ENCODE peak calls at places on chromosomes 13 and 19, in eight cellular contexts. B, F, M, C, U, P, J and R are unnamed samples.
A peak's percentile ranks its signal among the peaks of the same experiment; 100 is the strongest.

GRCh38 chr19:15439078-15439799 is 10.5 kb downstream of the WIZ start:
- ATAC-seq in B (no peak), F (no peak), M (no peak), C (no peak), U (no peak), P (no peak), J (no peak), R (no peak)

GRCh38 chr19:30378701-30379100 is 6.5 kb downstream of the ZNF536 start:
- ATAC-seq in B (no peak), F (no peak), M (no peak), C (no peak), U (no peak), P (no peak), J (no peak), R (no peak)

GRCh38 chr13:70107498-70108271 is at the start of gene ATXN8OS:
- ATAC-seq in B (no peak), F (no peak), M (no peak), C (no peak), U (no peak), P (no peak), J (no peak), R (peak; percentile 49)

GRCh38 chr19:3538965-3539742 is at the start of gene TEKTIP1:
- ATAC-seq in B (no peak), F (no peak), M (no peak), C (no peak), U (no peak), P (no peak), J (no peak), R (no peak)

GRCh38 chr19:17125728-17126677 is 50.4 kb downstream of the MYO9B start:
- ATAC-seq in B (peak; percentile 89), F (no peak), M (peak; percentile 83), C (peak; percentile 79), U (peak; percentile 85), P (peak; percentile 79), J (peak; percentile 77), R (peak; percentile 78)

GRCh38 chr13:99294198-99294597 is 13.0 kb downstream of the GPR183 start:
- ATAC-seq in B (no peak), F (no peak), M (no peak), C (no peak), U (no peak), P (no peak), J (no peak), R (no peak)

GRCh38 chr19:30695171-30695875 is 323.1 kb downstream of the ZNF536 start:
- ATAC-seq in B (no peak), F (no peak), M (peak; percentile 22), C (peak; percentile 35), U (no peak), P (no peak), J (no peak), R (no peak)

GRCh38 chr19:55304279-55304978 is 20.6 kb downstream of the BRSK1 start:
- ATAC-seq in B (peak; percentile 53), F (peak; percentile 58), M (no peak), C (peak; percentile 18), U (no peak), P (peak; percentile 33), J (no peak), R (peak; percentile 61)

GRCh38 chr19:16676101-16676798 is 15.3 kb downstream of the TMEM38A start:
- ATAC-seq in B (no peak), F (no peak), M (no peak), C (no peak), U (no peak), P (no peak), J (no peak), R (no peak)

GRCh38 chr19:572891-573825 is 762 bp downstream of the BSG start:
- ATAC-seq in B (no peak), F (no peak), M (no peak), C (peak; percentile 8), U (no peak), P (no peak), J (no peak), R (peak; percentile 43)

GRCh38 chr19:53519431-53519830 is 18.5 kb upstream of the ZNF331 start:
- ATAC-seq in B (no peak), F (no peak), M (no peak), C (no peak), U (no peak), P (no peak), J (no peak), R (no peak)

GRCh38 chr13:99335603-99336002 is 28.4 kb upstream of the GPR183 start:
- ATAC-seq in B (peak; percentile 43), F (no peak), M (no peak), C (peak; percentile 27), U (no peak), P (no peak), J (peak; percentile 39), R (no peak)

GRCh38 chr19:644363-644762 is 4.7 kb downstream of the FGF22 start:
- ATAC-seq in B (no peak), F (no peak), M (no peak), C (no peak), U (no peak), P (no peak), J (no peak), R (no peak)

GRCh38 chr13:43268632-43269031 is 245.2 kb downstream of the DNAJC15 start:
- ATAC-seq in B (no peak), F (peak; percentile 8), M (peak; percentile 77), C (peak; percentile 59), U (no peak), P (peak; percentile 81), J (peak; percentile 59), R (peak; percentile 82)

GRCh38 chr19:48149430-48149829 is 20.7 kb downstream of the LIG1 start:
- ATAC-seq in B (no peak), F (no peak), M (no peak), C (no peak), U (no peak), P (no peak), J (no peak), R (no peak)

GRCh38 chr19:46299004-46299509 is 2.2 kb downstream of the HIF3A start:
- ATAC-seq in B (no peak), F (peak; percentile 15), M (peak; percentile 82), C (peak; percentile 75), U (no peak), P (peak; percentile 75), J (peak; percentile 72), R (peak; percentile 60)

GRCh38 chr13:42553098-42554046 is 20.6 kb upstream of the TNFSF11 start:
- ATAC-seq in B (no peak), F (no peak), M (no peak), C (no peak), U (no peak), P (no peak), J (no peak), R (no peak)

GRCh38 chr19:5466072-5466471 is 10.9 kb downstream of the ZNRF4 start:
- ATAC-seq in B (no peak), F (no peak), M (peak; percentile 50), C (no peak), U (no peak), P (peak; percentile 89), J (peak; percentile 90), R (no peak)

GRCh38 chr13:80655778-80656518 is 315.0 kb upstream of the SPRY2 start:
- ATAC-seq in B (no peak), F (peak; percentile 15), M (no peak), C (no peak), U (no peak), P (no peak), J (no peak), R (no peak)

GRCh38 chr13:83815598-83815997 is 66.7 kb downstream of the SLITRK1 start:
- ATAC-seq in B (no peak), F (no peak), M (no peak), C (no peak), U (no peak), P (no peak), J (no peak), R (no peak)

GRCh38 chr19:3603121-3603841 is 3.4 kb downstream of the TBXA2R start:
- ATAC-seq in B (no peak), F (no peak), M (no peak), C (no peak), U (no peak), P (no peak), J (no peak), R (no peak)

GRCh38 chr19:9406798-9407352 is 28.5 kb downstream of the ZNF266 start:
- ATAC-seq in B (peak; percentile 80), F (peak; percentile 94), M (peak; percentile 97), C (peak; percentile 97), U (peak; percentile 51), P (peak; percentile 98), J (peak; percentile 95), R (peak; percentile 56)

GRCh38 chr19:49390131-49390977 is 2.3 kb downstream of the KASH5 start:
- ATAC-seq in B (no peak), F (no peak), M (no peak), C (no peak), U (no peak), P (no peak), J (no peak), R (no peak)

GRCh38 chr19:6588508-6589345 is 2.2 kb downstream of the CD70 start:
- ATAC-seq in B (no peak), F (no peak), M (no peak), C (no peak), U (no peak), P (no peak), J (no peak), R (no peak)

GRCh38 chr13:113488283-113488682 is 2.2 kb downstream of the DCUN1D2 start:
- ATAC-seq in B (no peak), F (no peak), M (no peak), C (no peak), U (no peak), P (no peak), J (no peak), R (no peak)

GRCh38 chr13:51380269-51380668 is 40.8 kb downstream of the SERPINE3 start:
- ATAC-seq in B (no peak), F (peak; percentile 87), M (peak; percentile 73), C (peak; percentile 31), U (no peak), P (peak; percentile 82), J (peak; percentile 71), R (peak; percentile 55)